ENCODE peak calls at places on chromosomes 11 and 22, in four cellular contexts. One of them, this sample, is unnamed.
A peak's percentile ranks its signal among the peaks of the same experiment; 100 is the strongest.

GRCh38 chr22:25536578-25536977 is 27.9 kb upstream of the GRK3 start:
- DNase-seq in mesendoderm: no peak
- DNase-seq in naive thymus-derived CD4-positive, alpha-beta T cell: no peak
- DNase-seq in pancreas: no peak
- DNase-seq in this sample: peak; percentile 15

GRCh38 chr11:124861670-124862069 is 3.6 kb upstream of the ROBO3 start:
- DNase-seq in mesendoderm: no peak
- DNase-seq in naive thymus-derived CD4-positive, alpha-beta T cell: no peak
- DNase-seq in pancreas: no peak
- DNase-seq in this sample: no peak

GRCh38 chr11:14645247-14645912 is 1.8 kb downstream of the PDE3B start:
- DNase-seq in mesendoderm: no peak
- DNase-seq in naive thymus-derived CD4-positive, alpha-beta T cell: peak; percentile 41
- DNase-seq in pancreas: no peak
- DNase-seq in this sample: no peak

GRCh38 chr11:72573380-72573949 is 100.8 kb downstream of the PDE2A start:
- DNase-seq in mesendoderm: peak; percentile 77
- DNase-seq in naive thymus-derived CD4-positive, alpha-beta T cell: no peak
- DNase-seq in pancreas: no peak
- DNase-seq in this sample: no peak

GRCh38 chr22:42171946-42172345 is 41.3 kb upstream of the CYP2D6 start:
- DNase-seq in mesendoderm: no peak
- DNase-seq in naive thymus-derived CD4-positive, alpha-beta T cell: no peak
- DNase-seq in pancreas: no peak
- DNase-seq in this sample: no peak

GRCh38 chr11:63837027-63837688 is 1.8 kb upstream of the MARK2 start:
- DNase-seq in mesendoderm: peak; percentile 89
- DNase-seq in naive thymus-derived CD4-positive, alpha-beta T cell: peak; percentile 55
- DNase-seq in pancreas: peak; percentile 72
- DNase-seq in this sample: peak; percentile 85

GRCh38 chr11:33828604-33829429 is 54.5 kb upstream of the FBXO3 start:
- DNase-seq in mesendoderm: no peak
- DNase-seq in naive thymus-derived CD4-positive, alpha-beta T cell: no peak
- DNase-seq in pancreas: no peak
- DNase-seq in this sample: no peak

GRCh38 chr22:46649176-46650077 is 29.2 kb downstream of the GRAMD4 start:
- DNase-seq in mesendoderm: no peak
- DNase-seq in naive thymus-derived CD4-positive, alpha-beta T cell: no peak
- DNase-seq in pancreas: no peak
- DNase-seq in this sample: peak; percentile 81

GRCh38 chr22:50085211-50085999 is at the start of gene MLC1:
- DNase-seq in mesendoderm: no peak
- DNase-seq in naive thymus-derived CD4-positive, alpha-beta T cell: no peak
- DNase-seq in pancreas: no peak
- DNase-seq in this sample: no peak

GRCh38 chr11:727281-727701 is 20.0 kb upstream of the TALDO1 start:
- DNase-seq in mesendoderm: no peak
- DNase-seq in naive thymus-derived CD4-positive, alpha-beta T cell: no peak
- DNase-seq in pancreas: peak; percentile 20
- DNase-seq in this sample: no peak

GRCh38 chr11:120147094-120147949 is 9.4 kb upstream of the TRIM29 start:
- DNase-seq in mesendoderm: no peak
- DNase-seq in naive thymus-derived CD4-positive, alpha-beta T cell: no peak
- DNase-seq in pancreas: no peak
- DNase-seq in this sample: peak; percentile 84

GRCh38 chr22:42700355-42700754 is 20.3 kb downstream of the A4GALT start:
- DNase-seq in mesendoderm: no peak
- DNase-seq in naive thymus-derived CD4-positive, alpha-beta T cell: no peak
- DNase-seq in pancreas: no peak
- DNase-seq in this sample: no peak

GRCh38 chr11:81207421-81208054 is 1526.1 kb downstream of the FAM181B start:
- DNase-seq in mesendoderm: no peak
- DNase-seq in naive thymus-derived CD4-positive, alpha-beta T cell: no peak
- DNase-seq in pancreas: no peak
- DNase-seq in this sample: no peak

GRCh38 chr11:1727088-1727690 is 23.2 kb downstream of the IFITM10 start:
- DNase-seq in mesendoderm: no peak
- DNase-seq in naive thymus-derived CD4-positive, alpha-beta T cell: no peak
- DNase-seq in pancreas: no peak
- DNase-seq in this sample: no peak

GRCh38 chr22:35835998-35836691 is 118.5 kb downstream of the APOL5 start:
- DNase-seq in mesendoderm: peak; percentile 96
- DNase-seq in naive thymus-derived CD4-positive, alpha-beta T cell: no peak
- DNase-seq in pancreas: peak; percentile 22
- DNase-seq in this sample: peak; percentile 31

GRCh38 chr11:66277475-66278391 is at the start of gene CNIH2:
- DNase-seq in mesendoderm: peak; percentile 57
- DNase-seq in naive thymus-derived CD4-positive, alpha-beta T cell: no peak
- DNase-seq in pancreas: no peak
- DNase-seq in this sample: no peak

GRCh38 chr11:20559523-20560300 is 39.7 kb upstream of the SLC6A5 start:
- DNase-seq in mesendoderm: no peak
- DNase-seq in naive thymus-derived CD4-positive, alpha-beta T cell: no peak
- DNase-seq in pancreas: no peak
- DNase-seq in this sample: no peak

GRCh38 chr11:115606223-115607220 is 102.3 kb upstream of the CADM1 start:
- DNase-seq in mesendoderm: no peak
- DNase-seq in naive thymus-derived CD4-positive, alpha-beta T cell: no peak
- DNase-seq in pancreas: peak; percentile 24
- DNase-seq in this sample: peak; percentile 15

GRCh38 chr11:118807800-118808778 is 17.1 kb upstream of the DDX6 start:
- DNase-seq in mesendoderm: no peak
- DNase-seq in naive thymus-derived CD4-positive, alpha-beta T cell: no peak
- DNase-seq in pancreas: no peak
- DNase-seq in this sample: no peak

GRCh38 chr11:111044751-111045407 is 200.6 kb upstream of the POU2AF2 start:
- DNase-seq in mesendoderm: no peak
- DNase-seq in naive thymus-derived CD4-positive, alpha-beta T cell: no peak
- DNase-seq in pancreas: no peak
- DNase-seq in this sample: no peak

GRCh38 chr11:12269446-12270214 is 107.7 kb upstream of the PARVA start:
- DNase-seq in mesendoderm: no peak
- DNase-seq in naive thymus-derived CD4-positive, alpha-beta T cell: no peak
- DNase-seq in pancreas: no peak
- DNase-seq in this sample: no peak

GRCh38 chr11:67468835-67469811 is at the start of gene TMEM134:
- DNase-seq in mesendoderm: peak; percentile 95
- DNase-seq in naive thymus-derived CD4-positive, alpha-beta T cell: peak; percentile 82
- DNase-seq in pancreas: peak; percentile 90
- DNase-seq in this sample: peak; percentile 90

GRCh38 chr11:56296877-56297276 is 4.8 kb upstream of the OR8H1 start:
- DNase-seq in mesendoderm: no peak
- DNase-seq in naive thymus-derived CD4-positive, alpha-beta T cell: no peak
- DNase-seq in pancreas: no peak
- DNase-seq in this sample: no peak

GRCh38 chr22:44686873-44687600 is 15.0 kb upstream of the PRR5 start:
- DNase-seq in mesendoderm: no peak
- DNase-seq in naive thymus-derived CD4-positive, alpha-beta T cell: no peak
- DNase-seq in pancreas: no peak
- DNase-seq in this sample: no peak

GRCh38 chr11:63939351-63939920 is 634 bp downstream of the NAA40 start:
- DNase-seq in mesendoderm: peak; percentile 47
- DNase-seq in naive thymus-derived CD4-positive, alpha-beta T cell: no peak
- DNase-seq in pancreas: no peak
- DNase-seq in this sample: no peak

GRCh38 chr11:22521226-22521625 is 104.4 kb downstream of the FANCF start:
- DNase-seq in mesendoderm: peak; percentile 22
- DNase-seq in naive thymus-derived CD4-positive, alpha-beta T cell: no peak
- DNase-seq in pancreas: no peak
- DNase-seq in this sample: no peak

GRCh38 chr22:45268958-45269844 is 15.5 kb upstream of the UPK3A start:
- DNase-seq in mesendoderm: peak; percentile 84
- DNase-seq in naive thymus-derived CD4-positive, alpha-beta T cell: peak; percentile 82
- DNase-seq in pancreas: peak; percentile 80
- DNase-seq in this sample: peak; percentile 85

GRCh38 chr11:59053387-59053786 is 32.7 kb upstream of the GLYATL1B start:
- DNase-seq in mesendoderm: peak; percentile 70
- DNase-seq in naive thymus-derived CD4-positive, alpha-beta T cell: peak; percentile 44
- DNase-seq in pancreas: peak; percentile 26
- DNase-seq in this sample: no peak

GRCh38 chr11:102810943-102811528 is 13.1 kb upstream of the MMP1 start:
- DNase-seq in mesendoderm: peak; percentile 71
- DNase-seq in naive thymus-derived CD4-positive, alpha-beta T cell: no peak
- DNase-seq in pancreas: no peak
- DNase-seq in this sample: no peak

GRCh38 chr11:30426781-30427180 is 103.9 kb downstream of the ARL14EP start:
- DNase-seq in mesendoderm: no peak
- DNase-seq in naive thymus-derived CD4-positive, alpha-beta T cell: no peak
- DNase-seq in pancreas: no peak
- DNase-seq in this sample: peak; percentile 81

GRCh38 chr11:94504689-94505293 is 7.5 kb upstream of the C11orf97 start:
- DNase-seq in mesendoderm: peak; percentile 49
- DNase-seq in naive thymus-derived CD4-positive, alpha-beta T cell: peak; percentile 15
- DNase-seq in pancreas: no peak
- DNase-seq in this sample: no peak

GRCh38 chr11:92643827-92644226 is 325.6 kb upstream of the MTNR1B start:
- DNase-seq in mesendoderm: no peak
- DNase-seq in naive thymus-derived CD4-positive, alpha-beta T cell: no peak
- DNase-seq in pancreas: no peak
- DNase-seq in this sample: no peak

GRCh38 chr22:31290494-31291402 is 1.5 kb downstream of the PIK3IP1 start:
- DNase-seq in mesendoderm: peak; percentile 95
- DNase-seq in naive thymus-derived CD4-positive, alpha-beta T cell: peak; percentile 97
- DNase-seq in pancreas: peak; percentile 91
- DNase-seq in this sample: peak; percentile 97

GRCh38 chr11:45599161-45599943 is 66.1 kb downstream of the CHST1 start:
- DNase-seq in mesendoderm: peak; percentile 37
- DNase-seq in naive thymus-derived CD4-positive, alpha-beta T cell: no peak
- DNase-seq in pancreas: no peak
- DNase-seq in this sample: no peak

GRCh38 chr22:42321908-42322561 is 51.6 kb upstream of the TCF20 start:
- DNase-seq in mesendoderm: no peak
- DNase-seq in naive thymus-derived CD4-positive, alpha-beta T cell: no peak
- DNase-seq in pancreas: no peak
- DNase-seq in this sample: no peak

GRCh38 chr11:115276799-115277198 is 227.4 kb downstream of the CADM1 start:
- DNase-seq in mesendoderm: no peak
- DNase-seq in naive thymus-derived CD4-positive, alpha-beta T cell: no peak
- DNase-seq in pancreas: no peak
- DNase-seq in this sample: no peak

DNA sequence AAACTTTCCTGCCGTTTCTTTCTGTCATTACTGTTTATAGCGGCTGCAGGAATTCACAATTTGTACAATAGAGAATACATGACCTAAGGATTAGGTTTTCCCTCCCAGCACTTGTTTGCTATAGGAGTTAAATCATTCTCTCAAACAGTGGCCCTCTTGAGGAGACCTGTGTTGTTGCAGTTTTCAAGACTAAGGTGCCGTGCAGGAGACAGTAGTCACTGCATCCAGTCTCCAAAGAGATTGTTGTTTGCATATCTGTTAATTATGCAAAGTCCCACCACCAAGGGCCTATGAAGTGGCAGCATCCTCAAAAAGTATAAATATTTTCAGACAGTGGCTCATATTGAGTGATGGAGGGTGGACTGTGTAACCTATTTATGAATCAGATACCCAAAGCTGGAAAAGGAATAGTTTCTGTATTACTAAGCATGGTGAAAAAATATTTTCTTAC is 2.3 kb downstream of the PRSS23 start:
- DNase-seq in mesendoderm: peak; percentile 83
- DNase-seq in naive thymus-derived CD4-positive, alpha-beta T cell: no peak
- DNase-seq in pancreas: no peak
- DNase-seq in this sample: peak; percentile 28
- H3K4me1 ChIP-seq in mesendoderm: peaks cover 5% of the 10 kb centered on the region
- H3K4me1 ChIP-seq in naive thymus-derived CD4-positive, alpha-beta T cell: no peaks in the 10 kb centered on the region
- H3K4me1 ChIP-seq in pancreas: peaks cover 3% of the 10 kb centered on the region
- H3K4me1 ChIP-seq in this sample: no peaks in the 10 kb centered on the region

GRCh38 chr22:20550851-20551744 is 43.7 kb downstream of the MED15 start:
- DNase-seq in mesendoderm: no peak
- DNase-seq in naive thymus-derived CD4-positive, alpha-beta T cell: peak; percentile 55
- DNase-seq in pancreas: no peak
- DNase-seq in this sample: no peak

GRCh38 chr22:20552913-20553401 is 45.5 kb downstream of the MED15 start:
- DNase-seq in mesendoderm: no peak
- DNase-seq in naive thymus-derived CD4-positive, alpha-beta T cell: no peak
- DNase-seq in pancreas: peak; percentile 40
- DNase-seq in this sample: no peak

GRCh38 chr22:20551805-20552449 is 44.5 kb downstream of the MED15 start:
- DNase-seq in mesendoderm: no peak
- DNase-seq in naive thymus-derived CD4-positive, alpha-beta T cell: no peak
- DNase-seq in pancreas: peak; percentile 79
- DNase-seq in this sample: no peak

GRCh38 chr22:20553947-20554741 is 46.7 kb downstream of the MED15 start:
- DNase-seq in mesendoderm: no peak
- DNase-seq in naive thymus-derived CD4-positive, alpha-beta T cell: no peak
- DNase-seq in pancreas: no peak
- DNase-seq in this sample: no peak

GRCh38 chr22:20552450-20552894 is 45.1 kb downstream of the MED15 start:
- DNase-seq in mesendoderm: no peak
- DNase-seq in naive thymus-derived CD4-positive, alpha-beta T cell: no peak
- DNase-seq in pancreas: peak; percentile 46
- DNase-seq in this sample: no peak
- H3K4me1 ChIP-seq in mesendoderm: no peaks in the 10 kb centered on the region
- H3K4me1 ChIP-seq in naive thymus-derived CD4-positive, alpha-beta T cell: peaks cover 95% of the 10 kb centered on the region
- H3K4me1 ChIP-seq in pancreas: peaks cover 33% of the 10 kb centered on the region
- H3K4me1 ChIP-seq in this sample: peaks cover 6% of the 10 kb centered on the region

DNA sequence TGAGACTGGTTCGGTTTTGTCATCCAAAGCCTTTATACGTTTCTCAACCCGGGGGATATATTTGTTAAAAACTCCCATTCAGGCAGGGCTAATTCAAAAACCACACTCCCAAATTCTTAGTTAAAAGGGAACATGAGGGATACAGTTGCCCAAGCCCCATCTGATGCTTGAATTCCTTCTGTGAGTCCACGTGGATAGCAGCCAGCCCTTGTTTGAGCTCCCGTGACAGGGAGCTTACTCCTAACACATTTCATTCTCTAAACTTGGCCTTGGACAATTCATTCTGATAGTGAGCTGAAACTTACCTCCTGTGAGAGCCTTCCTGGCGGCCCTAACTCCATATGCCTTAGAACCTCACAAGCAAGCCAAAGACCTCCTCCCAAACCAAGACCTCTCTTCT is 357.5 kb downstream of the TENM4 start:
- DNase-seq in mesendoderm: no peak
- DNase-seq in naive thymus-derived CD4-positive, alpha-beta T cell: no peak
- DNase-seq in pancreas: no peak
- DNase-seq in this sample: no peak
- H3K4me1 ChIP-seq in mesendoderm: peaks cover 19% of the 10 kb centered on the region
- H3K4me1 ChIP-seq in naive thymus-derived CD4-positive, alpha-beta T cell: no peaks in the 10 kb centered on the region
- H3K4me1 ChIP-seq in pancreas: no peaks in the 10 kb centered on the region
- H3K4me1 ChIP-seq in this sample: no peaks in the 10 kb centered on the region

DNA sequence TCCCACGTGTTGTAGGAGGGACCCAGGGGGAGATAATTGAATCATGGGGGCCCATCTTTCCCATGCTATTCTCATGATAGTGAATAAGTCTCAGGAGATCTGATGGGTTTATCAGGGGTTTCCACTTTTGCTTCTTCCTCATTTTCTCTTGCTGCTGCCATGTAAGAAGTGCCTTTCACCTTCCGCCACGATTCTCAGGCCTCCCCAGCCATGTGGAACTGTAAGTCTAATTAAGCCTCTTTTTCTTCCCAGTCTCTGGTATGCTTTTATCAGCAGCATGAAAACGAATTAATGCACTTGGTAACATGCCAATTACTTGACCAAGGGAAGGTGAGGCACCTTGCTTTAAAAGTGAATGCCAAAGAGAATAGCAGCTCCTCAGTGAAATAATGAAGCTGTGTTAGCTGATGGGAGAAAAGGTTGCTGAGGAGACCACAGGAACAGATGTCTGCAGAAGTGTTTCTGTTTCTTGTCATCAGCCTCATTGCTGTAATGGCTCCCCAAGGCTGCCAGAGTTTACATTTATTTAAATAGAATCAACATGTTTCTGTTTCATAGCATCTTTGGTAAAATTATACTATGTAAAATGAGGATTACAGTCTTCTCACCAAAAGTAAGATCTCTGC is 89.0 kb upstream of the CD44 start:
- DNase-seq in mesendoderm: no peak
- DNase-seq in naive thymus-derived CD4-positive, alpha-beta T cell: no peak
- DNase-seq in pancreas: no peak
- DNase-seq in this sample: no peak
- H3K4me1 ChIP-seq in mesendoderm: no peaks in the 10 kb centered on the region
- H3K4me1 ChIP-seq in naive thymus-derived CD4-positive, alpha-beta T cell: peaks cover 61% of the 10 kb centered on the region
- H3K4me1 ChIP-seq in pancreas: no peaks in the 10 kb centered on the region
- H3K4me1 ChIP-seq in this sample: no peaks in the 10 kb centered on the region